ENCODE peak calls at places on chromosomes 7 and 10, in ten cellular contexts. One of them, this sample, is unnamed.

GRCh38 chr10:32646535-32646934 is 200.6 kb downstream of the CCDC7 start:
- DNase-seq in tibial artery: no peak
- DNase-seq in aorta: no peak
- DNase-seq in cardiac muscle cell: no peak
- DNase-seq in body of pancreas: no peak
- DNase-seq in HCT116: no peak
- DNase-seq in left lung: no peak
- DNase-seq in RWPE1: no peak
- DNase-seq in Panc1: no peak
- DNase-seq in adrenal gland: no peak
- DNase-seq in this sample: no peak

GRCh38 chr10:48667960-48668541 is 16.6 kb upstream of the WDFY4 start:
- DNase-seq in Panc1: no peak
- DNase-seq in aorta: no peak
- DNase-seq in tibial artery: no peak
- DNase-seq in adrenal gland: no peak
- DNase-seq in HCT116: no peak
- DNase-seq in left lung: no peak
- DNase-seq in body of pancreas: no peak
- DNase-seq in RWPE1: no peak
- DNase-seq in cardiac muscle cell: no peak
- DNase-seq in this sample: no peak

GRCh38 chr7:1085910-1086421 is 1.9 kb upstream of the GPER1 start:
- DNase-seq in left lung: no peak
- DNase-seq in aorta: no peak
- DNase-seq in tibial artery: peak
- DNase-seq in adrenal gland: peak
- DNase-seq in RWPE1: no peak
- DNase-seq in Panc1: no peak
- DNase-seq in body of pancreas: no peak
- DNase-seq in cardiac muscle cell: no peak
- DNase-seq in HCT116: no peak
- DNase-seq in this sample: no peak

GRCh38 chr7:108091461-108091831 is 38.7 kb downstream of the LAMB4 start:
- DNase-seq in Panc1: no peak
- DNase-seq in left lung: no peak
- DNase-seq in body of pancreas: no peak
- DNase-seq in aorta: no peak
- DNase-seq in adrenal gland: no peak
- DNase-seq in HCT116: no peak
- DNase-seq in RWPE1: no peak
- DNase-seq in cardiac muscle cell: no peak
- DNase-seq in tibial artery: no peak
- DNase-seq in this sample: no peak

GRCh38 chr7:111985802-111986201 is 220.4 kb downstream of the DOCK4 start:
- DNase-seq in body of pancreas: no peak
- DNase-seq in HCT116: no peak
- DNase-seq in cardiac muscle cell: no peak
- DNase-seq in Panc1: no peak
- DNase-seq in RWPE1: no peak
- DNase-seq in left lung: no peak
- DNase-seq in aorta: no peak
- DNase-seq in tibial artery: no peak
- DNase-seq in adrenal gland: no peak
- DNase-seq in this sample: no peak

GRCh38 chr7:4916115-4916514 is 32.6 kb upstream of the RADIL start:
- DNase-seq in adrenal gland: no peak
- DNase-seq in left lung: no peak
- DNase-seq in body of pancreas: no peak
- DNase-seq in Panc1: no peak
- DNase-seq in tibial artery: no peak
- DNase-seq in HCT116: no peak
- DNase-seq in aorta: no peak
- DNase-seq in RWPE1: no peak
- DNase-seq in cardiac muscle cell: no peak
- DNase-seq in this sample: no peak

GRCh38 chr10:75683158-75683557 is 251.7 kb downstream of the LRMDA start:
- DNase-seq in adrenal gland: no peak
- DNase-seq in Panc1: no peak
- DNase-seq in tibial artery: no peak
- DNase-seq in cardiac muscle cell: no peak
- DNase-seq in HCT116: no peak
- DNase-seq in body of pancreas: no peak
- DNase-seq in aorta: no peak
- DNase-seq in left lung: no peak
- DNase-seq in RWPE1: no peak
- DNase-seq in this sample: no peak

GRCh38 chr7:68432585-68432984 is 1165.7 kb upstream of the AUTS2 start:
- DNase-seq in HCT116: no peak
- DNase-seq in adrenal gland: no peak
- DNase-seq in RWPE1: no peak
- DNase-seq in aorta: no peak
- DNase-seq in left lung: no peak
- DNase-seq in body of pancreas: no peak
- DNase-seq in tibial artery: no peak
- DNase-seq in Panc1: no peak
- DNase-seq in cardiac muscle cell: no peak
- DNase-seq in this sample: no peak

GRCh38 chr10:100996678-100997363 is 2.8 kb upstream of the LZTS2 start:
- DNase-seq in cardiac muscle cell: peak
- DNase-seq in body of pancreas: peak
- DNase-seq in adrenal gland: peak
- DNase-seq in left lung: no peak
- DNase-seq in aorta: no peak
- DNase-seq in RWPE1: peak
- DNase-seq in HCT116: no peak
- DNase-seq in Panc1: no peak
- DNase-seq in tibial artery: no peak
- DNase-seq in this sample: no peak

GRCh38 chr7:20290505-20291111 is 40.1 kb upstream of the ITGB8 start:
- DNase-seq in HCT116: no peak
- DNase-seq in tibial artery: no peak
- DNase-seq in left lung: no peak
- DNase-seq in adrenal gland: no peak
- DNase-seq in RWPE1: no peak
- DNase-seq in cardiac muscle cell: no peak
- DNase-seq in body of pancreas: no peak
- DNase-seq in aorta: no peak
- DNase-seq in Panc1: no peak
- DNase-seq in this sample: no peak

GRCh38 chr10:130807096-130807495 is 504.4 kb downstream of the TCERG1L start:
- DNase-seq in aorta: no peak
- DNase-seq in left lung: no peak
- DNase-seq in tibial artery: no peak
- DNase-seq in cardiac muscle cell: no peak
- DNase-seq in HCT116: no peak
- DNase-seq in body of pancreas: no peak
- DNase-seq in Panc1: no peak
- DNase-seq in adrenal gland: no peak
- DNase-seq in RWPE1: no peak
- DNase-seq in this sample: no peak

GRCh38 chr10:71840177-71840711 is 10.8 kb downstream of the PSAP start:
- DNase-seq in left lung: peak
- DNase-seq in RWPE1: peak
- DNase-seq in body of pancreas: peak
- DNase-seq in tibial artery: peak
- DNase-seq in cardiac muscle cell: peak
- DNase-seq in HCT116: no peak
- DNase-seq in Panc1: no peak
- DNase-seq in aorta: peak
- DNase-seq in adrenal gland: peak
- DNase-seq in this sample: peak

GRCh38 chr7:13989944-13990295 is 454 bp upstream of the ETV1 start:
- DNase-seq in aorta: no peak
- DNase-seq in Panc1: no peak
- DNase-seq in RWPE1: peak
- DNase-seq in body of pancreas: no peak
- DNase-seq in HCT116: no peak
- DNase-seq in left lung: no peak
- DNase-seq in cardiac muscle cell: no peak
- DNase-seq in tibial artery: no peak
- DNase-seq in adrenal gland: no peak
- DNase-seq in this sample: no peak

GRCh38 chr10:126663328-126663727 is 7.2 kb downstream of the C10orf90 start:
- DNase-seq in tibial artery: no peak
- DNase-seq in Panc1: no peak
- DNase-seq in HCT116: no peak
- DNase-seq in body of pancreas: no peak
- DNase-seq in adrenal gland: no peak
- DNase-seq in RWPE1: no peak
- DNase-seq in left lung: peak
- DNase-seq in aorta: no peak
- DNase-seq in cardiac muscle cell: no peak
- DNase-seq in this sample: no peak

GRCh38 chr10:75395171-75395954 is 6.2 kb downstream of the ZNF503 start:
- DNase-seq in RWPE1: no peak
- DNase-seq in cardiac muscle cell: peak
- DNase-seq in adrenal gland: peak
- DNase-seq in tibial artery: peak
- DNase-seq in body of pancreas: peak
- DNase-seq in Panc1: no peak
- DNase-seq in aorta: peak
- DNase-seq in HCT116: no peak
- DNase-seq in left lung: peak
- DNase-seq in this sample: no peak

DNA sequence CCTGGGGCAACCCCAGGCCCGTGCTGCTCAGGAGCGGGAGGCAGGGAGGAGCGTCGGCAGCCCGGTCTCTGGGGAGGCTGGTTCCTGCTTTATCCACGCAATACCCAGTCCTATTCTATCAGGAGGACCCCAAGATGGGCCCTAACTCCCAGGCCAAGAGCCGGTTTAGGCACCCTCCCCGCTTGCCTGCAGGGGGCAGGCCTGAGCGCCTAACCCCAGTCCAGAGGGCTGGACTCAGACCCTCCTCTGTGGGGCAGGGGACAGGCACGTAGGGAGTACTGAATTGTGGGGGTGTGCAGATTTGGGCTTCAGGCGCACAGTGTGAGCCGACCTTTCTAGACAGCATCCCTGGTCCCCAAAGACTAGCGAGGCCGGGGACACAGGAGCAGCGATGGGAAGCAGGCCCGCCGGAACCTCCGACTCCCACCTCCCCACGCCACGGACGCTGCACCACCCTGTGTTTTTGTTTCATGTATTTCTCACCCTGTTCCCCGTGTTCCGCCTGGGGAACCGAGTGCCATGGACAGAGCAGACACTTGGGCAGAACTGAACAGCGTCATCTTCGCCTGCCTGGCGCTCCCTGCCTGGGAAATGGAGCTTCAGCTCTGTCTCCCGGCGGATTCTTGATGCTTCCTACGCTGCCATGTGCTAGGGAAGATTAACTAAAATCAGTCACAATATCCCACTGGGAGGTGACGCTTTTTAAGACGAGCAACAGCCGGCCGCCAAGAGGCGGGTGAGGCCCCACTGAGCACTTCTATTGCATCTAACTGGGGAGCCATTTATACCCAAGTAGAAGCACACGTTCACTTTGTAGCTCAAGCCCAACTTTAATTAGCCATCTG is 5.3 kb downstream of the NUDT1 start:
- DNase-seq in body of pancreas: no peak
- DNase-seq in HCT116: no peak
- DNase-seq in adrenal gland: no peak
- DNase-seq in Panc1: no peak
- DNase-seq in aorta: no peak
- DNase-seq in left lung: no peak
- DNase-seq in tibial artery: no peak
- DNase-seq in RWPE1: no peak
- DNase-seq in cardiac muscle cell: peak
- DNase-seq in this sample: peak
- H3K27ac ChIP-seq in body of pancreas: no peak
- H3K27ac ChIP-seq in HCT116: no peak
- H3K27ac ChIP-seq in adrenal gland: no peak
- H3K27ac ChIP-seq in Panc1: no peak
- H3K27ac ChIP-seq in aorta: no peak
- H3K27ac ChIP-seq in left lung: no peak
- H3K27ac ChIP-seq in tibial artery: no peak
- H3K27ac ChIP-seq in RWPE1: peak
- H3K27ac ChIP-seq in cardiac muscle cell: no peak
- H3K27ac ChIP-seq in this sample: no peak

GRCh38 chr10:13340068-13340467 is 8.0 kb downstream of the SEPHS1 start:
- DNase-seq in adrenal gland: no peak
- DNase-seq in Panc1: no peak
- DNase-seq in cardiac muscle cell: no peak
- DNase-seq in body of pancreas: no peak
- DNase-seq in aorta: peak
- DNase-seq in tibial artery: no peak
- DNase-seq in left lung: no peak
- DNase-seq in HCT116: no peak
- DNase-seq in RWPE1: no peak
- DNase-seq in this sample: no peak
- H3K27ac ChIP-seq in adrenal gland: no peak
- H3K27ac ChIP-seq in Panc1: no peak
- H3K27ac ChIP-seq in cardiac muscle cell: peak
- H3K27ac ChIP-seq in body of pancreas: no peak
- H3K27ac ChIP-seq in aorta: no peak
- H3K27ac ChIP-seq in tibial artery: no peak
- H3K27ac ChIP-seq in left lung: no peak
- H3K27ac ChIP-seq in HCT116: no peak
- H3K27ac ChIP-seq in RWPE1: no peak
- H3K27ac ChIP-seq in this sample: no peak

GRCh38 chr10:707861-708260 is 18.4 kb upstream of the DIP2C start:
- DNase-seq in HCT116: no peak
- DNase-seq in RWPE1: no peak
- DNase-seq in tibial artery: no peak
- DNase-seq in cardiac muscle cell: no peak
- DNase-seq in body of pancreas: no peak
- DNase-seq in left lung: no peak
- DNase-seq in Panc1: no peak
- DNase-seq in aorta: no peak
- DNase-seq in adrenal gland: no peak
- DNase-seq in this sample: no peak
- H3K27ac ChIP-seq in HCT116: no peak
- H3K27ac ChIP-seq in RWPE1: no peak
- H3K27ac ChIP-seq in tibial artery: no peak
- H3K27ac ChIP-seq in cardiac muscle cell: no peak
- H3K27ac ChIP-seq in body of pancreas: no peak
- H3K27ac ChIP-seq in left lung: no peak
- H3K27ac ChIP-seq in Panc1: no peak
- H3K27ac ChIP-seq in aorta: no peak
- H3K27ac ChIP-seq in adrenal gland: no peak
- H3K27ac ChIP-seq in this sample: no peak

DNA sequence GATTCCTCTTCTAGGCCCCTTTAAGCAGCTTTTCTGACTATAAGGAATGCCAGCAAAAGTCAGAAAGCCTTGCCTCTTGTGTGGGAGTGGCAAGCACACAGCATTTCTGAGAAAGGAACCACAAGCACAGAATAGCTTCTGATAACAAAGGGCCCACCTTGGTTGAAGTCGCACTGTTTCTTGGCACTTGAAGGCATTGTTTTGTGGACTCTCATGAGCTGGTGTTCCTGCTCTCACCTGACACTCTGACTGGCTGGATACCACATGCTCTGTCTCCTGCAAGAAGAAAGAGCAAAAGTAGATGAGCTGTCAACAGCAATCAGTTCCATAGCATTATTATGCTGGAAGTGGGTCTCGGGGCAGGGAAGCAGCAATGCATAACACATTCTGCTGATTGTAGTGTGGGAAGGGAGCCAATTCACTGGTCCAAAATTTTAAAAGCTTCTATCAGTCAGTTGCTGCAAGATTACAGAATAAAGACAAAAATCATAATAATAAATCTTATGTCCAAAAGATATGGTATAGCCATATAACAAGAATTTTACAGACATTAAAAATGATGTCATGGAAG is 38.4 kb downstream of the FAM13C start:
- DNase-seq in HCT116: no peak
- DNase-seq in aorta: no peak
- DNase-seq in adrenal gland: no peak
- DNase-seq in tibial artery: no peak
- DNase-seq in left lung: no peak
- DNase-seq in Panc1: no peak
- DNase-seq in RWPE1: no peak
- DNase-seq in cardiac muscle cell: no peak
- DNase-seq in body of pancreas: no peak
- DNase-seq in this sample: no peak
- H3K27ac ChIP-seq in HCT116: no peak
- H3K27ac ChIP-seq in aorta: no peak
- H3K27ac ChIP-seq in adrenal gland: no peak
- H3K27ac ChIP-seq in tibial artery: peak
- H3K27ac ChIP-seq in left lung: no peak
- H3K27ac ChIP-seq in Panc1: no peak
- H3K27ac ChIP-seq in RWPE1: no peak
- H3K27ac ChIP-seq in cardiac muscle cell: no peak
- H3K27ac ChIP-seq in body of pancreas: no peak
- H3K27ac ChIP-seq in this sample: no peak